ENCODE peak calls at places on chromosomes 5 and 9, in five cellular contexts. O, S, B, E and K are unnamed samples.

GRCh38 chr5:132387649-132388117 is 18.2 kb downstream of the SLC22A5 start:
- DNase-seq in S (no peak), E (peak), O (peak), B (peak), K (peak)

GRCh38 chr9:91273853-91274552 is 87.7 kb downstream of the AUH start:
- DNase-seq in B (no peak), E (peak), O (peak), S (peak), K (peak)

GRCh38 chr9:111940697-111941096 is 44.1 kb downstream of the UGCG start:
- DNase-seq in E (peak), B (no peak), S (no peak), O (peak), K (peak)

GRCh38 chr5:176658007-176658599 is 10.8 kb downstream of the TSPAN17 start:
- DNase-seq in O (peak), S (peak), B (peak), E (peak), K (peak)

GRCh38 chr9:105503873-105504272 is 54.1 kb upstream of the FKTN start:
- DNase-seq in B (no peak), E (peak), S (no peak), O (no peak), K (peak)

GRCh38 chr5:148856424-148856823 is 30.0 kb downstream of the ADRB2 start:
- DNase-seq in O (no peak), E (no peak), S (no peak), B (no peak), K (no peak)

GRCh38 chr5:163838738-163839137 is 333.3 kb downstream of the MAT2B start:
- DNase-seq in S (no peak), B (no peak), E (peak), O (no peak), K (peak)

GRCh38 chr5:36744678-36745659 is 131.6 kb upstream of the NIPBL start:
- DNase-seq in B (peak), O (peak), E (peak), S (peak), K (peak)

GRCh38 chr5:58127486-58128220 is 332.2 kb downstream of the PLK2 start:
- DNase-seq in O (no peak), E (no peak), B (no peak), S (no peak), K (no peak)

GRCh38 chr5:54969856-54970828 is 15.3 kb downstream of the ESM1 start:
- DNase-seq in O (no peak), E (peak), B (no peak), S (no peak), K (no peak)

GRCh38 chr9:104810421-104811339 is 46.8 kb downstream of the NIPSNAP3B start:
- DNase-seq in O (peak), B (no peak), E (peak), S (no peak), K (peak)

GRCh38 chr5:143065996-143066522 is 295.9 kb downstream of the ARHGAP26 start:
- DNase-seq in B (no peak), S (no peak), O (no peak), E (no peak), K (no peak)

GRCh38 chr5:99019812-99020697 is 91.2 kb upstream of the CHD1 start:
- DNase-seq in O (peak), S (no peak), B (no peak), E (peak), K (peak)

GRCh38 chr9:35736201-35736633 is 3.8 kb downstream of the CREB3 start:
- DNase-seq in E (peak), O (peak), B (peak), S (peak), K (peak)

GRCh38 chr9:79917417-79917816 is 345.7 kb downstream of the TLE4 start:
- DNase-seq in B (no peak), O (peak), S (no peak), E (no peak), K (peak)

GRCh38 chr5:81020478-81021167 is 60.5 kb downstream of the RASGRF2 start:
- DNase-seq in E (no peak), O (no peak), S (no peak), B (no peak), K (peak)

GRCh38 chr5:134874831-134875655 is 872 bp downstream of the TXNDC15 start:
- DNase-seq in S (peak), E (peak), O (peak), B (peak), K (peak)

GRCh38 chr5:126780165-126780827 is 3.4 kb downstream of the LMNB1 start:
- DNase-seq in S (peak), E (peak), B (peak), O (peak), K (peak)

GRCh38 chr9:91532325-91532724 is 108.7 kb upstream of the NFIL3 start:
- DNase-seq in S (no peak), O (no peak), B (no peak), E (peak), K (peak)

GRCh38 chr9:13064060-13064459 is 215.4 kb downstream of the MPDZ start:
- DNase-seq in E (no peak), O (no peak), B (no peak), S (no peak), K (no peak)

GRCh38 chr9:32991895-32992595 is 9.4 kb downstream of the APTX start:
- DNase-seq in O (no peak), S (no peak), E (peak), B (no peak), K (peak)

GRCh38 chr9:32992596-32993238 is 8.7 kb downstream of the APTX start:
- DNase-seq in S (no peak), B (no peak), O (no peak), E (peak), K (peak)

GRCh38 chr9:32989651-32990050 is 11.8 kb downstream of the APTX start:
- DNase-seq in E (peak), B (no peak), S (no peak), O (peak), K (peak)

GRCh38 chr9:32986971-32987370 is 14.5 kb downstream of the APTX start:
- DNase-seq in S (no peak), O (peak), E (no peak), B (no peak), K (peak)
- TF ChIP-seq CTCF in S (no peak), O (no peak), E (no peak), B (no peak), K (no peak)

GRCh38 chr9:15522130-15522755 is 11.5 kb upstream of the PSIP1 start:
- DNase-seq in E (no peak), B (no peak), O (no peak), S (no peak), K (no peak)
- H3K4me3 ChIP-seq in E (no peak), B (no peak), O (no peak), S (no peak), K (no peak)

DNA sequence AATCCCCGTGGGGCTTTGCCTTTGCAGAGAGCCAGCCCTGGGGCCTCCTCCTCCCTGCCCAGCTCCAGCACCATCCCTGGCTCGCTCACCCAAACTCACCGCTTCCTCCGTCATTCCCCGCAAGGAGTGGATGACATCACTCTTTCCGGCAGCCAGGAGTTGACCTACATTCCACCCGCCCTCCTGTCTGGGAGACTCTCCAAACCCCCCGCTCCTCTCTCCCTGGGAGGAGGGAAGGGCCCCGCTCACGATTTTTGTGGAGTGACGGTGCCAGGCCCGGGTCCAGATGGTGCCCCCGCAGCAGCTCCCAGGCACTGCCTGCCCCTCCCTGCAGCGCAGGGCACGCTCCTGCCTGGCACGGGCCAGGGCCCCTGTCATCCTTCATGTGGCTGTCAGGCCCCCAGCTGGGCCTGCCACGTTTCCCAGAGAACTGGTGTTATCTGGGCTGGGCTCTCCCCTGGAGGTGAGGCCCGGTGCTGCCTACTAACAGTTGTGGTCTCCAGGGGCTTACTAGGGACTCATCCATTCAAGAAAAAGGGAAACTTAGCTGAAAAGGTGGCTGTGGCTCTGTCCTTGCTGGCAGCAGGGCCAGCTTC is 52.3 kb downstream of the NTNG2 start:
- DNase-seq in O (peak), B (peak), E (peak), S (no peak), K (peak)
- TF ChIP-seq CTCF in O (peak), B (no peak), E (peak), S (no peak), K (no peak)

GRCh38 chr5:93151896-93152295 is 429.1 kb downstream of the NR2F1-AS1 start:
- DNase-seq in E (no peak), O (no peak), B (no peak), S (no peak), K (no peak)
- H3K4me3 ChIP-seq in E (no peak), O (no peak), B (peak), S (no peak), K (no peak)

GRCh38 chr9:21070887-21071286 is 6.9 kb downstream of the IFNB1 start:
- DNase-seq in B (no peak), S (no peak), O (no peak), E (no peak), K (peak)

GRCh38 chr9:21075484-21075883 is 2.3 kb downstream of the IFNB1 start:
- DNase-seq in S (no peak), O (no peak), B (no peak), E (no peak), K (no peak)

GRCh38 chr9:21070171-21070571 is 7.6 kb downstream of the IFNB1 start:
- DNase-seq in S (no peak), B (peak), E (peak), O (peak), K (peak)
- TF ChIP-seq CTCF in S (no peak), B (no peak), E (peak), O (peak), K (peak)

DNA sequence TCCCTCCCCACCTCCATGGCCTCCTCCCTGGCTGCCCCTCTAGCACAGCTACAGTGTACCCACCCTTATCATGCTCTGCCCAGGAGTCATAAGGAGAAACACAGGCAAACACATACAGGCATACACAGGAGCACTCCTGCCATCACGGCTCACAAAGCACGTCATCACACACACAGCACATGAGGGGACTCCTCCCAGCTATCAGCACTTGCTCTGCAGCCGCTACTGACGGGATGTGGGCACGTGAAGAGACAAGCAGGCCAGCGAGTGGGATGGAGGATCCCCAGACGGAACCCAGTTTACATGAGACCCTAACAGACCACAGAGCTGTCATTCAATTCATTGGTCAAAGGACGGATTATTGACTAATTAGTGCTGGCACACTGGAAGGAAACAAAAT is 53.7 kb downstream of the SEMA4D start:
- DNase-seq in O (no peak), B (no peak), E (no peak), S (no peak), K (no peak)
- H3K4me3 ChIP-seq in O (no peak), B (no peak), E (no peak), S (no peak), K (no peak)

GRCh38 chr9:121725008-121725795 is 73.8 kb downstream of the DAB2IP start:
- DNase-seq in O (peak), S (no peak), B (peak), E (peak), K (peak)

GRCh38 chr9:121720992-121721350 is 69.5 kb downstream of the DAB2IP start:
- DNase-seq in S (peak), E (no peak), O (no peak), B (no peak), K (no peak)

GRCh38 chr9:121718501-121718900 is 67.1 kb downstream of the DAB2IP start:
- DNase-seq in O (no peak), S (no peak), B (no peak), E (no peak), K (no peak)

GRCh38 chr9:121720311-121720991 is 69.0 kb downstream of the DAB2IP start:
- DNase-seq in E (no peak), B (no peak), S (no peak), O (no peak), K (no peak)

DNA sequence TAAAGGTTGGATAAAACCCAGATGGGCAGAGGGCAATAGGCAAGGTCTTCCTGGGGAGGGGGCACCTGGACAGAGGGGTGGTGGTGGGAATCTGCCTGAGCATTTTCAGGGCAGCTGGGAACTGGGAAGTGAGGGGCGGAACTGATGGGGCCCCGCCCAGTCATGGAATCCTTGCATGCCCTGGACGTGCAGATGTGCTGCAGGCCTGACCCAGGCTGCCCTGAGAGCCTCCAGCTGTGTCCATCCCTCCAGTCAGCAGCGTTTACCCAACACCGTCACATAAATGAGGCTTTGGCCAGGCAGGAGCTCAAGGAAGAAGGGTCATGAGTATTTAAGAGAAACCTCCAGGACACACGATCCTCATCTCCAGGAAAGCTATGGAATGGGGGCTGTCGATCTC is 70.3 kb downstream of the DAB2IP start:
- DNase-seq in O (no peak), E (peak), B (no peak), S (no peak), K (no peak)
- TF ChIP-seq CTCF in O (no peak), E (no peak), B (no peak), S (no peak), K (no peak)

GRCh38 chr5:169242175-169242848 is 58.6 kb downstream of the SLIT3 start:
- DNase-seq in S (no peak), E (no peak), O (no peak), B (no peak), K (no peak)
- H3K4me3 ChIP-seq in S (no peak), E (no peak), O (no peak), B (no peak), K (no peak)